ENCODE peak calls at places on chromosomes 11 and 22, in nine cellular contexts. One of them, this sample, is unnamed.
A peak's percentile ranks its signal among the peaks of the same experiment; 100 is the strongest.

GRCh38 chr11:117002639-117003305 is 95.5 kb downstream of the SIK3 start:
- DNase-seq in IMR-90: no peak
- DNase-seq in astrocyte of the cerebellum: no peak
- DNase-seq in tibial artery: no peak
- DNase-seq in cardiac muscle cell: no peak
- DNase-seq in tibial nerve: no peak
- DNase-seq in fibroblast of villous mesenchyme: no peak
- DNase-seq in HCT116: no peak
- DNase-seq in cardiac fibroblast: no peak
- DNase-seq in this sample: no peak

GRCh38 chr11:92601048-92601447 is 368.4 kb upstream of the MTNR1B start:
- DNase-seq in IMR-90: no peak
- DNase-seq in astrocyte of the cerebellum: no peak
- DNase-seq in tibial artery: no peak
- DNase-seq in cardiac muscle cell: no peak
- DNase-seq in tibial nerve: no peak
- DNase-seq in fibroblast of villous mesenchyme: no peak
- DNase-seq in HCT116: no peak
- DNase-seq in cardiac fibroblast: no peak
- DNase-seq in this sample: no peak

GRCh38 chr11:58024601-58025091 is 965 bp downstream of the OR9Q1 start:
- DNase-seq in IMR-90: peak; percentile 60
- DNase-seq in astrocyte of the cerebellum: no peak
- DNase-seq in tibial artery: peak; percentile 50
- DNase-seq in cardiac muscle cell: peak; percentile 1
- DNase-seq in tibial nerve: peak; percentile 52
- DNase-seq in fibroblast of villous mesenchyme: peak; percentile 44
- DNase-seq in HCT116: no peak
- DNase-seq in cardiac fibroblast: peak; percentile 61
- DNase-seq in this sample: peak; percentile 51

GRCh38 chr22:41217553-41218157 is 12.5 kb downstream of the L3MBTL2 start:
- DNase-seq in IMR-90: peak; percentile 92
- DNase-seq in astrocyte of the cerebellum: no peak
- DNase-seq in tibial artery: peak; percentile 64
- DNase-seq in cardiac muscle cell: no peak
- DNase-seq in tibial nerve: peak; percentile 58
- DNase-seq in fibroblast of villous mesenchyme: peak; percentile 93
- DNase-seq in HCT116: no peak
- DNase-seq in cardiac fibroblast: peak; percentile 93
- DNase-seq in this sample: peak; percentile 96

GRCh38 chr22:46803936-46804335 is 41.5 kb downstream of the TBC1D22A start:
- DNase-seq in IMR-90: no peak
- DNase-seq in astrocyte of the cerebellum: no peak
- DNase-seq in tibial artery: no peak
- DNase-seq in cardiac muscle cell: no peak
- DNase-seq in tibial nerve: no peak
- DNase-seq in fibroblast of villous mesenchyme: no peak
- DNase-seq in HCT116: no peak
- DNase-seq in cardiac fibroblast: no peak
- DNase-seq in this sample: no peak

GRCh38 chr11:117842131-117842941 is 17.8 kb upstream of the FXYD2 start:
- DNase-seq in IMR-90: no peak
- DNase-seq in astrocyte of the cerebellum: no peak
- DNase-seq in tibial artery: peak; percentile 75
- DNase-seq in cardiac muscle cell: no peak
- DNase-seq in tibial nerve: no peak
- DNase-seq in fibroblast of villous mesenchyme: no peak
- DNase-seq in HCT116: no peak
- DNase-seq in cardiac fibroblast: no peak
- DNase-seq in this sample: no peak

GRCh38 chr22:41517172-41518047 is 26.9 kb downstream of the POLR3H start:
- DNase-seq in IMR-90: peak; percentile 46
- DNase-seq in astrocyte of the cerebellum: no peak
- DNase-seq in tibial artery: peak; percentile 72
- DNase-seq in cardiac muscle cell: peak; percentile 70
- DNase-seq in tibial nerve: peak; percentile 85
- DNase-seq in fibroblast of villous mesenchyme: peak; percentile 61
- DNase-seq in HCT116: no peak
- DNase-seq in cardiac fibroblast: peak; percentile 61
- DNase-seq in this sample: peak; percentile 70

GRCh38 chr22:37564111-37564711 is 3.9 kb downstream of the CDC42EP1 start:
- DNase-seq in IMR-90: peak; percentile 49
- DNase-seq in astrocyte of the cerebellum: no peak
- DNase-seq in tibial artery: no peak
- DNase-seq in cardiac muscle cell: no peak
- DNase-seq in tibial nerve: no peak
- DNase-seq in fibroblast of villous mesenchyme: peak; percentile 74
- DNase-seq in HCT116: no peak
- DNase-seq in cardiac fibroblast: peak; percentile 51
- DNase-seq in this sample: peak; percentile 93

GRCh38 chr11:132895340-132895739 is 637.0 kb downstream of the OPCML start:
- DNase-seq in IMR-90: peak; percentile 96
- DNase-seq in astrocyte of the cerebellum: peak; percentile 37
- DNase-seq in tibial artery: no peak
- DNase-seq in cardiac muscle cell: peak; percentile 29
- DNase-seq in tibial nerve: no peak
- DNase-seq in fibroblast of villous mesenchyme: peak; percentile 7
- DNase-seq in HCT116: no peak
- DNase-seq in cardiac fibroblast: peak; percentile 9
- DNase-seq in this sample: peak; percentile 55

GRCh38 chr22:40817737-40818136 is 1.4 kb downstream of the SLC25A17 start:
- DNase-seq in IMR-90: no peak
- DNase-seq in astrocyte of the cerebellum: no peak
- DNase-seq in tibial artery: no peak
- DNase-seq in cardiac muscle cell: no peak
- DNase-seq in tibial nerve: no peak
- DNase-seq in fibroblast of villous mesenchyme: no peak
- DNase-seq in HCT116: no peak
- DNase-seq in cardiac fibroblast: no peak
- DNase-seq in this sample: no peak

GRCh38 chr22:39234867-39235687 is 9.7 kb downstream of the PDGFB start:
- DNase-seq in IMR-90: no peak
- DNase-seq in astrocyte of the cerebellum: no peak
- DNase-seq in tibial artery: no peak
- DNase-seq in cardiac muscle cell: no peak
- DNase-seq in tibial nerve: no peak
- DNase-seq in fibroblast of villous mesenchyme: no peak
- DNase-seq in HCT116: no peak
- DNase-seq in cardiac fibroblast: no peak
- DNase-seq in this sample: no peak

GRCh38 chr11:101126551-101127347 is 2.9 kb downstream of the PGR start:
- DNase-seq in IMR-90: no peak
- DNase-seq in astrocyte of the cerebellum: no peak
- DNase-seq in tibial artery: peak; percentile 68
- DNase-seq in cardiac muscle cell: peak; percentile 19
- DNase-seq in tibial nerve: peak; percentile 53
- DNase-seq in fibroblast of villous mesenchyme: peak; percentile 69
- DNase-seq in HCT116: no peak
- DNase-seq in cardiac fibroblast: peak; percentile 26
- DNase-seq in this sample: peak; percentile 25

GRCh38 chr11:73268671-73269271 is 3.4 kb upstream of the P2RY6 start:
- DNase-seq in IMR-90: no peak
- DNase-seq in astrocyte of the cerebellum: no peak
- DNase-seq in tibial artery: no peak
- DNase-seq in cardiac muscle cell: no peak
- DNase-seq in tibial nerve: no peak
- DNase-seq in fibroblast of villous mesenchyme: no peak
- DNase-seq in HCT116: no peak
- DNase-seq in cardiac fibroblast: no peak
- DNase-seq in this sample: no peak

GRCh38 chr11:123603666-123604065 is 50.8 kb downstream of the SCN3B start:
- DNase-seq in IMR-90: no peak
- DNase-seq in astrocyte of the cerebellum: no peak
- DNase-seq in tibial artery: no peak
- DNase-seq in cardiac muscle cell: no peak
- DNase-seq in tibial nerve: no peak
- DNase-seq in fibroblast of villous mesenchyme: no peak
- DNase-seq in HCT116: no peak
- DNase-seq in cardiac fibroblast: no peak
- DNase-seq in this sample: no peak

GRCh38 chr11:18780329-18780728 is 11.3 kb downstream of the PTPN5 start:
- DNase-seq in IMR-90: no peak
- DNase-seq in astrocyte of the cerebellum: no peak
- DNase-seq in tibial artery: no peak
- DNase-seq in cardiac muscle cell: no peak
- DNase-seq in tibial nerve: no peak
- DNase-seq in fibroblast of villous mesenchyme: no peak
- DNase-seq in HCT116: no peak
- DNase-seq in cardiac fibroblast: no peak
- DNase-seq in this sample: no peak

GRCh38 chr11:128963744-128964340 is 21.2 kb upstream of the TP53AIP1 start:
- DNase-seq in IMR-90: peak; percentile 20
- DNase-seq in astrocyte of the cerebellum: no peak
- DNase-seq in tibial artery: no peak
- DNase-seq in cardiac muscle cell: no peak
- DNase-seq in tibial nerve: no peak
- DNase-seq in fibroblast of villous mesenchyme: peak; percentile 22
- DNase-seq in HCT116: no peak
- DNase-seq in cardiac fibroblast: no peak
- DNase-seq in this sample: no peak

GRCh38 chr11:65430406-65431217 is 8.0 kb downstream of the NEAT1 start:
- DNase-seq in IMR-90: peak; percentile 69
- DNase-seq in astrocyte of the cerebellum: no peak
- DNase-seq in tibial artery: peak; percentile 19
- DNase-seq in cardiac muscle cell: no peak
- DNase-seq in tibial nerve: peak; percentile 6
- DNase-seq in fibroblast of villous mesenchyme: peak; percentile 81
- DNase-seq in HCT116: no peak
- DNase-seq in cardiac fibroblast: peak; percentile 76
- DNase-seq in this sample: peak; percentile 81
- H3K4me3 ChIP-seq in IMR-90: peak overlapping the region; percentile 35
- H3K4me3 ChIP-seq in astrocyte of the cerebellum: peak overlapping the region; percentile 96
- H3K4me3 ChIP-seq in tibial artery: peak overlapping the region; percentile 67
- H3K4me3 ChIP-seq in cardiac muscle cell: no peak overlapping the region
- H3K4me3 ChIP-seq in tibial nerve: peak overlapping the region; percentile 80
- H3K4me3 ChIP-seq in fibroblast of villous mesenchyme: peak overlapping the region; percentile 91
- H3K4me3 ChIP-seq in HCT116: no peak overlapping the region
- H3K4me3 ChIP-seq in cardiac fibroblast: peak overlapping the region; percentile 88
- H3K4me3 ChIP-seq in this sample: peak overlapping the region; percentile 96

GRCh38 chr11:85664561-85665481 is at the start of gene CREBZF:
- DNase-seq in IMR-90: peak; percentile 95
- DNase-seq in astrocyte of the cerebellum: peak; percentile 85
- DNase-seq in tibial artery: peak; percentile 92
- DNase-seq in cardiac muscle cell: peak; percentile 96
- DNase-seq in tibial nerve: peak; percentile 90
- DNase-seq in fibroblast of villous mesenchyme: peak; percentile 96
- DNase-seq in HCT116: peak; percentile 87
- DNase-seq in cardiac fibroblast: peak; percentile 97
- DNase-seq in this sample: peak; percentile 96
- TF ChIP-seq CTCF in IMR-90: no peak
- TF ChIP-seq CTCF in astrocyte of the cerebellum: no peak
- TF ChIP-seq CTCF in tibial artery: peak; percentile 13
- TF ChIP-seq CTCF in cardiac muscle cell: no peak
- TF ChIP-seq CTCF in tibial nerve: peak; percentile 39
- TF ChIP-seq CTCF in fibroblast of villous mesenchyme: peak; percentile 1
- TF ChIP-seq CTCF in HCT116: no peak
- TF ChIP-seq CTCF in cardiac fibroblast: no peak
- TF ChIP-seq CTCF in this sample: no peak

GRCh38 chr11:124760205-124760652 is 1.9 kb downstream of the ESAM start:
- DNase-seq in IMR-90: no peak
- DNase-seq in astrocyte of the cerebellum: no peak
- DNase-seq in tibial artery: no peak
- DNase-seq in cardiac muscle cell: peak; percentile 51
- DNase-seq in tibial nerve: no peak
- DNase-seq in fibroblast of villous mesenchyme: peak; percentile 45
- DNase-seq in HCT116: no peak
- DNase-seq in cardiac fibroblast: no peak
- DNase-seq in this sample: no peak
- H3K4me3 ChIP-seq in IMR-90: no peak overlapping the region
- H3K4me3 ChIP-seq in astrocyte of the cerebellum: no peak overlapping the region
- H3K4me3 ChIP-seq in tibial artery: peak overlapping the region; percentile 77
- H3K4me3 ChIP-seq in cardiac muscle cell: no peak overlapping the region
- H3K4me3 ChIP-seq in tibial nerve: peak overlapping the region; percentile 55
- H3K4me3 ChIP-seq in fibroblast of villous mesenchyme: peak overlapping the region; percentile 27
- H3K4me3 ChIP-seq in HCT116: no peak overlapping the region
- H3K4me3 ChIP-seq in cardiac fibroblast: no peak overlapping the region
- H3K4me3 ChIP-seq in this sample: no peak overlapping the region

DNA sequence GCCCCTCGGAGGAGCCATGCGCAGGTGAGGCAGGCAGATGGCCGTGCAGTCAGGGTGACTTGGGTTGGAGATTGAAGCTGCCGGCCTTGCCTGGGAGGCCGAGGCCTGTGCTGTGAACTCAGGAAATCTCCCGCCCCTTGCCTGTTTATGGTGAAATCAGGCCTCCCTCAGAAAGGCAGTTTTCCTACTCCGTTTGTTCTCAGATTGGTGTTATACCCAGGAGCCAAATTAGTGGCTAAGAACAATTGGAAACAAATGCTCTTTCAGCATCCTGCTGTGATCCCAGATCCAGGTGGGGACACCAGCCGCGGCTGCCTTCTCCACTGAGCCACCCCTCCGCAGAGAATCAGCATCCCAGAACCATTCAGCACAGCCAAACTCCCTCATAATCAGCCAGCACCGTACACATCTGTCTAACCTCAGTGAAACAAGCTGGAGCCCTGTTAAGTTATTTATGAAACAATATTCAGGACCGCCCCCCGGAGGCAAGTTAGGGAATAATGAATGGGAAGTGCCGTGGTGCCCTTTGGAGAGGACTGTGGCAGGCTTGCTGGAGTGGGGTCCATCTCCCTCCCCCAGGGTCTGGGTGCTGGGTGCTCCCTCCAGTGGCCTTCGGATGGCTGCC is 60.0 kb downstream of the PKNOX2 start:
- DNase-seq in IMR-90: peak; percentile 23
- DNase-seq in astrocyte of the cerebellum: no peak
- DNase-seq in tibial artery: peak; percentile 43
- DNase-seq in cardiac muscle cell: peak; percentile 74
- DNase-seq in tibial nerve: peak; percentile 37
- DNase-seq in fibroblast of villous mesenchyme: peak; percentile 51
- DNase-seq in HCT116: peak; percentile 8
- DNase-seq in cardiac fibroblast: peak; percentile 51
- DNase-seq in this sample: peak; percentile 59
- TF ChIP-seq CTCF in IMR-90: peak; percentile 36
- TF ChIP-seq CTCF in astrocyte of the cerebellum: peak; percentile 43
- TF ChIP-seq CTCF in tibial artery: peak; percentile 31
- TF ChIP-seq CTCF in cardiac muscle cell: peak; percentile 58
- TF ChIP-seq CTCF in tibial nerve: peak; percentile 52
- TF ChIP-seq CTCF in fibroblast of villous mesenchyme: peak; percentile 42
- TF ChIP-seq CTCF in HCT116: peak; percentile 40
- TF ChIP-seq CTCF in cardiac fibroblast: peak; percentile 30
- TF ChIP-seq CTCF in this sample: peak; percentile 48

DNA sequence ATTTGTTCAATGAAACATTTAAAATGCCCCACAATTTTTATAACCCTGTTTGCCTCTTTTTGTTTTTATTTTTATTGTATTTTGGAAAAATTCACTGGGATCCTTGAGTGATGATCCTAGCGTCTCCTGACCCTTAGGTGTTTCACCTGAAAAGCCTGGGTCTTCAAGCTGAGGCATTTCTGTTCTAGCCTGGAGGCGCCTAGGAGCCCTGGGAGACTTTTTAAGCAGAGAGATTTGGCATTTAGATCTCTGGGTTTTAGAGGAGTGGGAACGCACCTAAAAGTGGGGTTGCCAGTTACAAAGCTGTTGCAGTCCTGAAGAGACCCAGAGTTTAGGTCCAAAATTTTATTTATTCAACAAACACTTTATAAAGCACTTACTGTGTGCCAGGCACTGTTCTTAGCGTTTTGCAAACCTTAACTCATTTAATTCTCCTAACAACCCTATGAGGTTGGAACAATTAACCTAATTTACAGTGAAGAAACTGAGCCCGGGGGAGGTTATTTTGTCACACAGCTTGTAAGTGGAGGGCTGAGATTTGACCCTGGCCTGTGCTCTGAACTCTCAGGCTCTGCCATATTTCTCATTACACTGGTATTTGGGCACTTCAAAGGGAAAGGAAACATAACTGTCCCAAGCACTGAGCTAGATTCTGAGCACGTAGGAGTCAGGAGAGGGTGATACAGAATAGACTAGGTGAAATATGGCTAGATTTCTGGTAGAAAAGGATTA is 834 bp upstream of the FADS1 start:
- DNase-seq in IMR-90: no peak
- DNase-seq in astrocyte of the cerebellum: no peak
- DNase-seq in tibial artery: no peak
- DNase-seq in cardiac muscle cell: no peak
- DNase-seq in tibial nerve: no peak
- DNase-seq in fibroblast of villous mesenchyme: peak; percentile 14
- DNase-seq in HCT116: no peak
- DNase-seq in cardiac fibroblast: no peak
- DNase-seq in this sample: no peak
- H3K4me3 ChIP-seq in IMR-90: peak overlapping the region; percentile 86
- H3K4me3 ChIP-seq in astrocyte of the cerebellum: peak overlapping the region; percentile 72
- H3K4me3 ChIP-seq in tibial artery: peak overlapping the region; percentile 70
- H3K4me3 ChIP-seq in cardiac muscle cell: peak overlapping the region; percentile 59
- H3K4me3 ChIP-seq in tibial nerve: peak overlapping the region; percentile 87
- H3K4me3 ChIP-seq in fibroblast of villous mesenchyme: peak overlapping the region; percentile 81
- H3K4me3 ChIP-seq in HCT116: peak overlapping the region; percentile 85
- H3K4me3 ChIP-seq in cardiac fibroblast: peak overlapping the region; percentile 84
- H3K4me3 ChIP-seq in this sample: peak overlapping the region; percentile 83